ENCODE peak calls at places on chromosomes 12 and 14, in six cellular contexts. One of them, this sample, is unnamed.

GRCh38 chr12:80551897-80552296 is 107.9 kb downstream of the PTPRQ start:
- DNase-seq in adrenal gland: peak
- DNase-seq in AG04450: peak
- DNase-seq in HepG2: no peak
- DNase-seq in body of pancreas: peak
- DNase-seq in fibroblast of the aortic adventitia: peak
- DNase-seq in this sample: peak

GRCh38 chr14:55979096-55979495 is 139.1 kb upstream of the PELI2 start:
- DNase-seq in fibroblast of the aortic adventitia: no peak
- DNase-seq in body of pancreas: no peak
- DNase-seq in adrenal gland: no peak
- DNase-seq in HepG2: no peak
- DNase-seq in AG04450: no peak
- DNase-seq in this sample: no peak

GRCh38 chr14:56501909-56502530 is 77.6 kb upstream of the TMEM260 start:
- DNase-seq in fibroblast of the aortic adventitia: no peak
- DNase-seq in AG04450: no peak
- DNase-seq in adrenal gland: no peak
- DNase-seq in HepG2: no peak
- DNase-seq in body of pancreas: no peak
- DNase-seq in this sample: no peak

GRCh38 chr12:11688831-11689230 is 39.4 kb downstream of the ETV6 start:
- DNase-seq in AG04450: no peak
- DNase-seq in HepG2: no peak
- DNase-seq in body of pancreas: no peak
- DNase-seq in fibroblast of the aortic adventitia: peak
- DNase-seq in adrenal gland: no peak
- DNase-seq in this sample: no peak

GRCh38 chr14:30710870-30711269 is 88.8 kb downstream of the SCFD1 start:
- DNase-seq in body of pancreas: no peak
- DNase-seq in HepG2: no peak
- DNase-seq in adrenal gland: no peak
- DNase-seq in AG04450: no peak
- DNase-seq in fibroblast of the aortic adventitia: peak
- DNase-seq in this sample: no peak

GRCh38 chr12:27652174-27652763 is 44.0 kb upstream of the REP15 start:
- DNase-seq in adrenal gland: peak
- DNase-seq in fibroblast of the aortic adventitia: peak
- DNase-seq in body of pancreas: peak
- DNase-seq in AG04450: peak
- DNase-seq in HepG2: peak
- DNase-seq in this sample: peak

GRCh38 chr12:9632766-9633165 is 25.1 kb upstream of the KLRB1 start:
- DNase-seq in adrenal gland: no peak
- DNase-seq in body of pancreas: no peak
- DNase-seq in fibroblast of the aortic adventitia: no peak
- DNase-seq in HepG2: no peak
- DNase-seq in AG04450: no peak
- DNase-seq in this sample: no peak

GRCh38 chr12:109775172-109775881 is 57.9 kb downstream of the TRPV4 start:
- DNase-seq in fibroblast of the aortic adventitia: peak
- DNase-seq in HepG2: peak
- DNase-seq in adrenal gland: peak
- DNase-seq in body of pancreas: peak
- DNase-seq in AG04450: peak
- DNase-seq in this sample: no peak

GRCh38 chr14:72855913-72856312 is 38.0 kb downstream of the DPF3 start:
- DNase-seq in fibroblast of the aortic adventitia: peak
- DNase-seq in AG04450: no peak
- DNase-seq in HepG2: no peak
- DNase-seq in adrenal gland: no peak
- DNase-seq in body of pancreas: no peak
- DNase-seq in this sample: no peak

GRCh38 chr12:127416796-127417195 is 850.2 kb upstream of the TMEM132C start:
- DNase-seq in HepG2: no peak
- DNase-seq in adrenal gland: no peak
- DNase-seq in fibroblast of the aortic adventitia: peak
- DNase-seq in AG04450: no peak
- DNase-seq in body of pancreas: no peak
- DNase-seq in this sample: no peak

GRCh38 chr14:55399912-55400311 is 11.7 kb downstream of the ATG14 start:
- DNase-seq in HepG2: no peak
- DNase-seq in body of pancreas: no peak
- DNase-seq in AG04450: no peak
- DNase-seq in adrenal gland: no peak
- DNase-seq in fibroblast of the aortic adventitia: peak
- DNase-seq in this sample: no peak

GRCh38 chr14:64696355-64696844 is 7.8 kb upstream of the PLEKHG3 start:
- DNase-seq in adrenal gland: no peak
- DNase-seq in HepG2: no peak
- DNase-seq in fibroblast of the aortic adventitia: no peak
- DNase-seq in AG04450: no peak
- DNase-seq in body of pancreas: peak
- DNase-seq in this sample: no peak

GRCh38 chr14:100832311-100832960 is 6.5 kb downstream of the MEG3 start:
- DNase-seq in body of pancreas: no peak
- DNase-seq in fibroblast of the aortic adventitia: no peak
- DNase-seq in AG04450: no peak
- DNase-seq in adrenal gland: no peak
- DNase-seq in HepG2: no peak
- DNase-seq in this sample: no peak

GRCh38 chr14:68109132-68109531 is 289.6 kb downstream of the RAD51B start:
- DNase-seq in body of pancreas: no peak
- DNase-seq in fibroblast of the aortic adventitia: peak
- DNase-seq in adrenal gland: no peak
- DNase-seq in HepG2: no peak
- DNase-seq in AG04450: no peak
- DNase-seq in this sample: no peak

GRCh38 chr12:2581293-2582045 is 213.3 kb upstream of the FKBP4 start:
- DNase-seq in HepG2: no peak
- DNase-seq in adrenal gland: no peak
- DNase-seq in AG04450: no peak
- DNase-seq in fibroblast of the aortic adventitia: no peak
- DNase-seq in body of pancreas: no peak
- DNase-seq in this sample: no peak

GRCh38 chr14:90903101-90903500 is 86.9 kb upstream of the TTC7B start:
- DNase-seq in body of pancreas: peak
- DNase-seq in AG04450: peak
- DNase-seq in adrenal gland: peak
- DNase-seq in HepG2: peak
- DNase-seq in fibroblast of the aortic adventitia: peak
- DNase-seq in this sample: peak

GRCh38 chr14:101185946-101186345 is 282.4 kb upstream of the RTL1 start:
- DNase-seq in adrenal gland: no peak
- DNase-seq in HepG2: no peak
- DNase-seq in fibroblast of the aortic adventitia: no peak
- DNase-seq in AG04450: no peak
- DNase-seq in body of pancreas: no peak
- DNase-seq in this sample: no peak

GRCh38 chr14:96502621-96503251 is 554 bp downstream of the PAPOLA start:
- DNase-seq in adrenal gland: peak
- DNase-seq in AG04450: no peak
- DNase-seq in body of pancreas: peak
- DNase-seq in fibroblast of the aortic adventitia: peak
- DNase-seq in HepG2: peak
- DNase-seq in this sample: no peak

GRCh38 chr14:96497087-96497486 is 5.1 kb upstream of the PAPOLA start:
- DNase-seq in adrenal gland: no peak
- DNase-seq in body of pancreas: no peak
- DNase-seq in fibroblast of the aortic adventitia: no peak
- DNase-seq in AG04450: no peak
- DNase-seq in HepG2: no peak
- DNase-seq in this sample: no peak

GRCh38 chr14:96497586-96497985 is 4.6 kb upstream of the PAPOLA start:
- DNase-seq in adrenal gland: no peak
- DNase-seq in AG04450: no peak
- DNase-seq in HepG2: no peak
- DNase-seq in fibroblast of the aortic adventitia: no peak
- DNase-seq in body of pancreas: no peak
- DNase-seq in this sample: no peak

GRCh38 chr14:96501383-96501745 is 818 bp upstream of the PAPOLA start:
- DNase-seq in AG04450: no peak
- DNase-seq in HepG2: no peak
- DNase-seq in adrenal gland: no peak
- DNase-seq in body of pancreas: no peak
- DNase-seq in fibroblast of the aortic adventitia: no peak
- DNase-seq in this sample: no peak

GRCh38 chr14:96501746-96502620 is at the start of gene PAPOLA:
- DNase-seq in HepG2: peak
- DNase-seq in adrenal gland: peak
- DNase-seq in AG04450: peak
- DNase-seq in fibroblast of the aortic adventitia: peak
- DNase-seq in body of pancreas: peak
- DNase-seq in this sample: peak
- TF ChIP-seq CTCF in HepG2: peak
- TF ChIP-seq CTCF in adrenal gland: peak
- TF ChIP-seq CTCF in AG04450: no peak
- TF ChIP-seq CTCF in fibroblast of the aortic adventitia: no peak
- TF ChIP-seq CTCF in body of pancreas: peak
- TF ChIP-seq CTCF in this sample: no peak

DNA sequence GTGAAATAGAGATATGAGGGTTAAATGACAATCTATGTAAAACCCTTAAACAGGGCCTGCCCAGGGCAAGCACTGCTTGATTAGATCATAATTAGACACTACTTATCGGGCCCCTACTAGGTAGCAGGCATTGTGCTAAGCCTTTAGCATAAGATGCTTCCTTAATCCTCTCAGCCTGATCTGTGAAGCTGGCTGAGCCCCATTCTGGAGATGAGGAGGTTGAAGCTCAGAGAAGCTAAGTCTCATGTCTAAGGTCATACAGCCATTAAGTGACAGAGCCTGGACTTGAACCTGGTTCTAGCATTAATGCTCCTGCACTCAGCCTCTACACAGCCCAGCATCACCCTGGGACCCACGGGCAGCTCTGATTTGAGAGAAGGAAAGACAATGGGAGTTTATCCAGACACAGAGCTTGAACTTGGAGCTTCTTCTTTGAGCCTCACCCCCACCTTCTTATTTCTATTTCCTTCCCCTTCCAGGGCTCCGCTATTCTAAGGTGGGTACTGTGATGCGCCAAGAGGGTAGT is 761 bp upstream of the ZDHHC22 start:
- DNase-seq in HepG2: no peak
- DNase-seq in body of pancreas: no peak
- DNase-seq in fibroblast of the aortic adventitia: no peak
- DNase-seq in AG04450: no peak
- DNase-seq in adrenal gland: no peak
- DNase-seq in this sample: no peak
- H3K4me3 ChIP-seq in HepG2: no peak
- H3K4me3 ChIP-seq in body of pancreas: no peak
- H3K4me3 ChIP-seq in fibroblast of the aortic adventitia: no peak
- H3K4me3 ChIP-seq in AG04450: no peak
- H3K4me3 ChIP-seq in adrenal gland: no peak
- H3K4me3 ChIP-seq in this sample: no peak

DNA sequence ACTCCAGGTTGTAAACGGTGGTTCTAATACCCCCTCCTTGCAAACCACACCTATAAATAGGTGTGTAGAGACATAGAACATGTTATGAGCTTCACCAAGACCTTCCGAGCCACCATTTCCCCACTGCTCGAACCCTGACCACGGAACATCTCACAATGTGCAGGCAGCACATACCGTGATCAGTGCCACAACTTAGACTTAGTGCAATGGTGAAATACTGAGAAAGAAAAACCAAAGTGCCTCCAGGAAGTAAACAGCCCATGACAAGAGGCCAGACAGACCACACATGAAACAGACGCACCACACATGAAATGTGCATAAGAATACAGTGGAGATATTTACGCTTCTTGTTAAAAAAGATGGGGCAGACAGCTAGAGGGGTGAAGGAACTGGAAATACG is 166.9 kb upstream of the CCND2 start:
- DNase-seq in adrenal gland: no peak
- DNase-seq in AG04450: no peak
- DNase-seq in fibroblast of the aortic adventitia: no peak
- DNase-seq in body of pancreas: no peak
- DNase-seq in HepG2: no peak
- DNase-seq in this sample: no peak
- TF ChIP-seq CTCF in adrenal gland: no peak
- TF ChIP-seq CTCF in AG04450: no peak
- TF ChIP-seq CTCF in fibroblast of the aortic adventitia: no peak
- TF ChIP-seq CTCF in body of pancreas: no peak
- TF ChIP-seq CTCF in HepG2: no peak
- TF ChIP-seq CTCF in this sample: no peak

GRCh38 chr12:16606936-16607335 is 974 bp upstream of the LMO3 start:
- DNase-seq in fibroblast of the aortic adventitia: no peak
- DNase-seq in body of pancreas: no peak
- DNase-seq in AG04450: no peak
- DNase-seq in HepG2: no peak
- DNase-seq in adrenal gland: no peak
- DNase-seq in this sample: no peak

GRCh38 chr12:16609140-16609539 is 3.2 kb upstream of the LMO3 start:
- DNase-seq in fibroblast of the aortic adventitia: no peak
- DNase-seq in AG04450: no peak
- DNase-seq in adrenal gland: no peak
- DNase-seq in HepG2: no peak
- DNase-seq in body of pancreas: no peak
- DNase-seq in this sample: no peak

GRCh38 chr12:16608346-16608745 is 2.4 kb upstream of the LMO3 start:
- DNase-seq in fibroblast of the aortic adventitia: no peak
- DNase-seq in HepG2: no peak
- DNase-seq in AG04450: no peak
- DNase-seq in body of pancreas: no peak
- DNase-seq in adrenal gland: no peak
- DNase-seq in this sample: no peak

GRCh38 chr12:16606201-16606849 is 363 bp upstream of the LMO3 start:
- DNase-seq in HepG2: no peak
- DNase-seq in adrenal gland: peak
- DNase-seq in body of pancreas: peak
- DNase-seq in fibroblast of the aortic adventitia: peak
- DNase-seq in AG04450: no peak
- DNase-seq in this sample: no peak

GRCh38 chr12:16607895-16608294 is 1.9 kb upstream of the LMO3 start:
- DNase-seq in body of pancreas: peak
- DNase-seq in HepG2: no peak
- DNase-seq in fibroblast of the aortic adventitia: no peak
- DNase-seq in adrenal gland: no peak
- DNase-seq in AG04450: no peak
- DNase-seq in this sample: no peak
- H3K4me3 ChIP-seq in body of pancreas: no peak
- H3K4me3 ChIP-seq in HepG2: no peak
- H3K4me3 ChIP-seq in fibroblast of the aortic adventitia: no peak
- H3K4me3 ChIP-seq in adrenal gland: no peak
- H3K4me3 ChIP-seq in AG04450: no peak
- H3K4me3 ChIP-seq in this sample: no peak

This sample was measured in LNCaP clone FGC.